ENCODE peak calls at places on chromosome 16, in seven cellular contexts. D is mucosa of descending colon, U is sigmoid colon, Y is A549, V is thyroid gland, E is KBM-7, Q is dermis microvascular lymphatic vessel endothelial cell. G is an unnamed sample.
A peak's percentile ranks its signal among the peaks of the same experiment; 100 is the strongest.

GRCh38 chr16:17469011-17469741 is 1.6 kb downstream of the XYLT1 start:
- DNase-seq in D (no peak), U (no peak), V (no peak), Y (no peak), E (no peak), Q (no peak), G (no peak)

GRCh38 chr16:51113254-51114125 is 37.6 kb downstream of the SALL1 start:
- DNase-seq in D (no peak), Q (no peak), Y (no peak), E (no peak), U (no peak), V (no peak), G (no peak)

GRCh38 chr16:51159296-51159695 is 8.2 kb upstream of the SALL1 start:
- DNase-seq in E (no peak), V (no peak), Y (no peak), Q (no peak), U (no peak), D (no peak), G (no peak)

GRCh38 chr16:68361485-68361884 is 50.7 kb downstream of the PRMT7 start:
- DNase-seq in V (no peak), Q (no peak), U (no peak), D (peak; percentile 52), Y (no peak), E (no peak), G (no peak)

GRCh38 chr16:9836118-9836736 is 346.0 kb downstream of the GRIN2A start:
- DNase-seq in Q (peak; percentile 21), E (peak; percentile 11), U (no peak), Y (no peak), V (peak; percentile 13), D (no peak), G (no peak)

GRCh38 chr16:85205747-85206471 is 93.6 kb upstream of the CIBAR2 start:
- DNase-seq in V (no peak), D (no peak), U (no peak), Y (no peak), E (no peak), Q (no peak), G (no peak)

GRCh38 chr16:67013823-67014640 is 14.9 kb upstream of the CBFB start:
- DNase-seq in E (peak; percentile 71), D (peak; percentile 68), Y (peak; percentile 41), Q (peak; percentile 67), V (peak; percentile 83), U (peak; percentile 87), G (no peak)

GRCh38 chr16:55563797-55564196 is 2.7 kb upstream of the CAPNS2 start:
- DNase-seq in E (no peak), Y (no peak), Q (peak; percentile 66), V (no peak), U (no peak), D (no peak), G (no peak)

GRCh38 chr16:72188512-72188911 is 16.6 kb upstream of the PMFBP1 start:
- DNase-seq in U (no peak), Y (no peak), Q (no peak), E (no peak), V (no peak), D (no peak), G (no peak)

GRCh38 chr16:88424536-88425230 is 28.4 kb upstream of the ZFPM1 start:
- DNase-seq in U (no peak), Y (no peak), V (no peak), E (no peak), Q (no peak), D (no peak), G (no peak)

GRCh38 chr16:68003031-68003430 is 3.7 kb upstream of the DPEP2 start:
- DNase-seq in E (no peak), Q (no peak), V (no peak), D (no peak), Y (no peak), U (no peak), G (no peak)

GRCh38 chr16:17474572-17474971 is 3.8 kb upstream of the XYLT1 start:
- DNase-seq in D (no peak), V (no peak), E (no peak), Q (no peak), U (no peak), Y (no peak), G (no peak)

GRCh38 chr16:84739349-84740124 is 39.7 kb downstream of the USP10 start:
- DNase-seq in Q (peak; percentile 80), U (peak; percentile 81), E (no peak), Y (no peak), V (no peak), D (no peak), G (peak; percentile 60)

GRCh38 chr16:87460936-87461335 is 31.9 kb downstream of the ZCCHC14 start:
- DNase-seq in E (no peak), V (peak; percentile 12), U (no peak), Q (no peak), Y (no peak), D (no peak), G (no peak)

GRCh38 chr16:81008151-81008789 is 1.3 kb downstream of the CENPN start:
- DNase-seq in E (no peak), Y (no peak), D (no peak), U (no peak), Q (no peak), V (peak; percentile 5), G (no peak)

GRCh38 chr16:49498241-49499017 is 124.8 kb downstream of the C16orf78 start:
- DNase-seq in V (no peak), U (no peak), D (no peak), E (no peak), Y (no peak), Q (no peak), G (no peak)

GRCh38 chr16:65510241-65510640 is 388.4 kb upstream of the CDH11 start:
- DNase-seq in U (no peak), E (no peak), V (no peak), D (no peak), Q (no peak), Y (no peak), G (no peak)

GRCh38 chr16:2704166-2704982 is 15.7 kb downstream of the PRSS27 start:
- DNase-seq in V (no peak), Y (no peak), E (no peak), Q (no peak), U (no peak), D (no peak), G (no peak)

GRCh38 chr16:30112197-30113030 is 923 bp downstream of the GDPD3 start:
- DNase-seq in U (peak; percentile 81), V (peak; percentile 48), Q (peak; percentile 73), D (peak; percentile 84), Y (peak; percentile 84), E (peak; percentile 45), G (no peak)

GRCh38 chr16:21524068-21524751 is 75.2 kb upstream of the METTL9 start:
- DNase-seq in E (no peak), Q (no peak), D (peak; percentile 45), U (no peak), V (no peak), Y (no peak), G (no peak)

GRCh38 chr16:6884002-6884401 is 448.6 kb upstream of the RBFOX1 start:
- DNase-seq in E (no peak), V (peak; percentile 90), D (no peak), Q (no peak), U (no peak), Y (no peak), G (no peak)

GRCh38 chr16:9706217-9706616 is 476.0 kb downstream of the GRIN2A start:
- DNase-seq in D (no peak), E (no peak), Q (no peak), U (no peak), Y (no peak), V (no peak), G (no peak)

GRCh38 chr16:46746821-46747776 is 1.0 kb downstream of the MYLK3 start:
- DNase-seq in U (no peak), Y (no peak), V (no peak), Q (no peak), D (no peak), E (no peak), G (no peak)

GRCh38 chr16:23334421-23334853 is 32.3 kb downstream of the SCNN1B start:
- DNase-seq in E (no peak), Q (no peak), D (no peak), Y (no peak), U (no peak), V (no peak), G (no peak)

GRCh38 chr16:79768594-79768993 is 168.1 kb upstream of the MAF start:
- DNase-seq in D (no peak), E (no peak), V (peak; percentile 27), Y (no peak), U (no peak), Q (no peak), G (no peak)

GRCh38 chr16:81495321-81496234 is 51.0 kb downstream of the CMIP start:
- DNase-seq in D (peak; percentile 71), V (no peak), U (no peak), Q (peak; percentile 80), E (peak; percentile 84), Y (no peak), G (no peak)

GRCh38 chr16:60945225-60945624 is 1091.0 kb downstream of the CDH8 start:
- DNase-seq in Y (no peak), D (no peak), E (peak; percentile 12), V (no peak), Q (peak; percentile 3), U (no peak), G (no peak)

GRCh38 chr16:73299349-73299748 is 251.4 kb upstream of the ZFHX3 start:
- DNase-seq in D (no peak), U (no peak), E (no peak), Q (no peak), V (no peak), Y (no peak), G (no peak)

GRCh38 chr16:82138478-82139285 is 31.3 kb downstream of the MPHOSPH6 start:
- DNase-seq in D (no peak), Y (no peak), V (no peak), U (no peak), E (no peak), Q (no peak), G (peak; percentile 20)

GRCh38 chr16:75105306-75106061 is 11.1 kb downstream of the LDHD start:
- DNase-seq in D (peak; percentile 60), E (peak; percentile 82), U (peak; percentile 97), V (peak; percentile 52), Y (no peak), Q (no peak), G (no peak)

G was measured in epithelial cell of prostate.